ENCODE peak calls at places on chromosomes 5 and 9, in five cellular contexts. W is kidney, G is cardiac muscle cell, S is kidney epithelial cell, R is left ventricle myocardium inferior. J is an unnamed sample.

GRCh38 chr5:151107084-151107483 is 26.2 kb upstream of the TNIP1 start:
- DNase-seq in W (no peak), G (no peak), S (no peak), R (no peak), J (no peak)

GRCh38 chr9:111831371-111832108 is 36.8 kb upstream of the SHOC1 start:
- DNase-seq in W (no peak), G (no peak), S (no peak), R (no peak), J (no peak)

GRCh38 chr9:107504585-107505455 is 15.3 kb upstream of the KLF4 start:
- DNase-seq in W (no peak), G (no peak), S (peak; percentile 69), R (no peak), J (no peak)

GRCh38 chr5:65986050-65986451 is 59.7 kb downstream of the ERBIN start:
- DNase-seq in W (no peak), G (no peak), S (no peak), R (no peak), J (no peak)

GRCh38 chr5:82939326-82939725 is 137.9 kb downstream of the TMEM167A start:
- DNase-seq in W (no peak), G (no peak), S (no peak), R (no peak), J (no peak)

GRCh38 chr5:144697847-144698262 is 527.2 kb downstream of the KCTD16 start:
- DNase-seq in W (no peak), G (no peak), S (peak; percentile 87), R (no peak), J (no peak)

GRCh38 chr5:124741711-124742496 is 4.5 kb downstream of the ZNF608 start:
- DNase-seq in W (no peak), G (peak; percentile 60), S (peak; percentile 93), R (no peak), J (no peak)

GRCh38 chr5:167582263-167582662 is 709.2 kb upstream of the WWC1 start:
- DNase-seq in W (no peak), G (no peak), S (no peak), R (no peak), J (no peak)

GRCh38 chr9:112170235-112170634 is 4.9 kb downstream of the SUSD1 start:
- DNase-seq in W (no peak), G (no peak), S (no peak), R (no peak), J (no peak)

GRCh38 chr9:74948897-74949296 is 3.8 kb downstream of the C9orf40 start:
- DNase-seq in W (no peak), G (no peak), S (no peak), R (no peak), J (no peak)

GRCh38 chr9:99515874-99516656 is 294.0 kb downstream of the SEC61B start:
- DNase-seq in W (no peak), G (no peak), S (no peak), R (no peak), J (no peak)

GRCh38 chr5:136819526-136820302 is 454.4 kb upstream of the TRPC7 start:
- DNase-seq in W (no peak), G (no peak), S (no peak), R (no peak), J (no peak)

GRCh38 chr5:53362521-53362941 is 117.9 kb upstream of the FST start:
- DNase-seq in W (no peak), G (no peak), S (no peak), R (no peak), J (peak; percentile 83)

GRCh38 chr5:10653033-10653432 is 89.2 kb downstream of the ANKRD33B start:
- DNase-seq in W (no peak), G (no peak), S (no peak), R (peak; percentile 80), J (no peak)

GRCh38 chr9:129887210-129888084 is 52.2 kb downstream of the USP20 start:
- DNase-seq in W (no peak), G (no peak), S (peak; percentile 21), R (no peak), J (no peak)

GRCh38 chr9:129626944-129627297 is 958 bp downstream of the NTMT1 start:
- DNase-seq in W (no peak), G (no peak), S (no peak), R (no peak), J (no peak)

GRCh38 chr5:143506881-143507552 is 103.5 kb upstream of the NR3C1 start:
- DNase-seq in W (no peak), G (no peak), S (peak; percentile 79), R (no peak), J (no peak)

GRCh38 chr9:76441551-76442322 is 17.2 kb upstream of the GCNT1 start:
- DNase-seq in W (no peak), G (no peak), S (peak; percentile 89), R (no peak), J (no peak)

GRCh38 chr9:93096131-93096802 is at the start of gene CARD19:
- DNase-seq in W (no peak), G (no peak), S (no peak), R (peak; percentile 59), J (peak; percentile 67)

GRCh38 chr5:120236360-120236759 is 227.7 kb upstream of the PRR16 start:
- DNase-seq in W (no peak), G (no peak), S (no peak), R (no peak), J (no peak)

GRCh38 chr5:100667021-100667671 is 132.0 kb downstream of the FAM174A start:
- DNase-seq in W (no peak), G (no peak), S (no peak), R (no peak), J (no peak)

GRCh38 chr5:61280205-61280604 is 51.9 kb upstream of the ZSWIM6 start:
- DNase-seq in W (no peak), G (no peak), S (no peak), R (no peak), J (peak; percentile 72)

GRCh38 chr9:2662496-2662895 is 40.9 kb downstream of the VLDLR start:
- DNase-seq in W (no peak), G (no peak), S (no peak), R (no peak), J (no peak)

GRCh38 chr9:80156725-80157124 is 585.0 kb downstream of the TLE4 start:
- DNase-seq in W (no peak), G (no peak), S (no peak), R (no peak), J (no peak)

GRCh38 chr9:8382777-8383527 is 583.4 kb upstream of the DMAC1 start:
- DNase-seq in W (no peak), G (no peak), S (no peak), R (no peak), J (no peak)

GRCh38 chr9:3337515-3337914 is 188.3 kb downstream of the RFX3 start:
- DNase-seq in W (peak; percentile 51), G (peak; percentile 1), S (peak; percentile 12), R (peak; percentile 16), J (no peak)

GRCh38 chr5:138527170-138527569 is 15.9 kb downstream of the ETF1 start:
- DNase-seq in W (no peak), G (no peak), S (no peak), R (no peak), J (no peak)

GRCh38 chr5:133154274-133155088 is 102.7 kb downstream of the HSPA4 start:
- DNase-seq in W (no peak), G (no peak), S (no peak), R (no peak), J (no peak)

DNA sequence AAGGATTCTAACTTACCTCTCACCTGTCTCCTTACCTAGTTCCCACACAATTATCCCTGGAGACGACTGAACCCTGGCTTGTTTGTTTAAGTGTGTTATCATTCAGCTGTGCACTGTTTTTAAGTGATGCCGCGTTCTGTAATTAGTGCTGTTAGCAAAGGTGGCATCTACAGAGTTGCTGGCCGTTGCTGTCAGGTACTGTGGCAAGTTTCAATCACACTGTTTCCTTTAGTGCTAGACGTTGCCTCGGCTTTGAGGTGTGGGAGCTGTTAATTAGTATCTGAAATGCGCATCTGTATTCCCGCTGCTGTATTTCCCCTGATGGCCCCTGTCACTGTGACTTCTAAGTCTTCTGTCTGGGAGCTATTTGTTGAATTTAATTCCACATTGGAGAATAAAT is 193.8 kb upstream of the GAS1 start:
- DNase-seq in W (no peak), G (no peak), S (no peak), R (no peak), J (no peak)
- H3K4me3 ChIP-seq in W (no peak overlapping the region), G (no peak overlapping the region), S (no peak overlapping the region), R (no peak overlapping the region), J (no peak overlapping the region)

GRCh38 chr9:124017064-124017928 is 5.7 kb downstream of the LHX2 start:
- DNase-seq in W (no peak), G (no peak), S (no peak), R (no peak), J (no peak)

GRCh38 chr9:124019771-124020519 is 8.4 kb downstream of the LHX2 start:
- DNase-seq in W (no peak), G (no peak), S (no peak), R (no peak), J (no peak)

GRCh38 chr9:124017929-124018730 is 6.6 kb downstream of the LHX2 start:
- DNase-seq in W (no peak), G (no peak), S (no peak), R (no peak), J (no peak)

GRCh38 chr9:124020520-124021384 is 9.2 kb downstream of the LHX2 start:
- DNase-seq in W (no peak), G (no peak), S (no peak), R (no peak), J (no peak)

DNA sequence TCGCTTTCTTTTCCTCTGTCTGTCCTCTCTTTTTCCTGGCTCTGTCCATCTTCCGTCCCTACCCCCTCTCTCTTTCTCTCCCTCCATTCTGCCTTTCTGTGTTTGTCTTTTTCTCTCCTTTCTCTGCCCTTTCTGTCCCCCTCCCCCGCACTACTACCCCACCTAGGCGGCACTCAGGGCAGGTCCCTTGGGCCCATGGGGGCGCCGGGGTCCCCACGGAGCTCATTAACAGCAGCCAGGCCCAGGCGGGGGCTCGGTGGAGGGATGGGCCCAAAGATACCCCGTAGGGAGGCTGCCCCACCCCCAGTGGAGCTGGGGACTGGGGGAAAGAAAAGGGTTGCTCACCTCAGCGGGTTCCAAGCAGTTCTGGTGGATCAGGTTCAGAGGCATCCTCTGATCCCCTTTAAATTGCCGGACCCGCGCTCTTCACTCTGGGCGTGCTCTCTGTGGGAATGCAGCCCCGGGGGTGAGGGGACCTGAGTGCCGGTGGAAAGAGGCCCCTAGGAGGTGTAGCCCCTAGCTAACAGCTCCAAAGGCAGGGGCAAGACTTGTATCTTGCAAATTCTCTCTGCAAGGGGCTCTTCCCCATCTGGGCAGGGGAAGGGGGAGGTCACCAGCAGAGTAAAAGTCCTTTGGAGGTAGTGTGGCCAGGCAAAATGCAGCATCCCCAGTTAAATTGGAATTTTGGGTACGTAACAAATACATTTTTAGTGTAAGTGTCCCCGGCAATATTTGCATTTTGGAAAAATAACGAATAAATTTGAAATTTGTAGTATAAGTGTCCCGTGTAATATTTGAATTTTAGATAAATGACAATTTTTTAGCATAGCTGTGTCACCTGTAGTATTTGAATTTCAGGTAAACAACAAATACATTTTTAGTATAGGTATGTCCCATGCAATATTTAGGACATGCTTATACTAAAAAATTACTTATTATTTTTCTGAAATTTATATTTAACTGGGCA is 7.4 kb downstream of the LHX2 start:
- DNase-seq in W (no peak), G (no peak), S (no peak), R (no peak), J (no peak)
- H3K4me3 ChIP-seq in W (no peak overlapping the region), G (no peak overlapping the region), S (no peak overlapping the region), R (peak overlapping the region; percentile 61), J (no peak overlapping the region)

GRCh38 chr9:97923529-97924108 is 1.3 kb upstream of the TRMO start:
- DNase-seq in W (no peak), G (peak; percentile 74), S (peak; percentile 28), R (peak; percentile 73), J (no peak)
- H3K4me3 ChIP-seq in W (peak overlapping the region; percentile 95), G (peak overlapping the region; percentile 7), S (peak overlapping the region; percentile 14), R (peak overlapping the region; percentile 75), J (peak overlapping the region; percentile 75)

GRCh38 chr9:89635007-89635742 is 30.4 kb downstream of the GADD45G start:
- DNase-seq in W (peak; percentile 80), G (no peak), S (peak; percentile 61), R (no peak), J (no peak)
- H3K4me3 ChIP-seq in W (no peak overlapping the region), G (no peak overlapping the region), S (no peak overlapping the region), R (no peak overlapping the region), J (no peak overlapping the region)

J was measured in RWPE2.